ENCODE peak calls at places on chromosomes 2 and 18, in five cellular contexts. One of them, this sample, is unnamed.
A peak's percentile ranks its signal among the peaks of the same experiment; 100 is the strongest.

GRCh38 chr2:242020196-242021004 is 150.9 kb downstream of the RTP5 start:
- DNase-seq in HEK293T: no peak
- DNase-seq in IMR-90: no peak
- DNase-seq in K562: no peak
- DNase-seq in GM12878: no peak
- DNase-seq in this sample: peak; percentile 24

GRCh38 chr2:31413876-31414550 is 529 bp downstream of the XDH start:
- DNase-seq in HEK293T: no peak
- DNase-seq in IMR-90: no peak
- DNase-seq in K562: no peak
- DNase-seq in GM12878: no peak
- DNase-seq in this sample: peak; percentile 36

GRCh38 chr2:205555816-205556215 is 126.5 kb upstream of the NRP2 start:
- DNase-seq in HEK293T: no peak
- DNase-seq in IMR-90: no peak
- DNase-seq in K562: no peak
- DNase-seq in GM12878: no peak
- DNase-seq in this sample: no peak

GRCh38 chr2:47293967-47294366 is 109.0 kb upstream of the MSH2 start:
- DNase-seq in HEK293T: no peak
- DNase-seq in IMR-90: no peak
- DNase-seq in K562: no peak
- DNase-seq in GM12878: no peak
- DNase-seq in this sample: no peak

GRCh38 chr2:21757805-21758204 is 634.0 kb downstream of the TDRD15 start:
- DNase-seq in HEK293T: no peak
- DNase-seq in IMR-90: no peak
- DNase-seq in K562: no peak
- DNase-seq in GM12878: no peak
- DNase-seq in this sample: no peak

GRCh38 chr2:206867006-206867405 is 72.3 kb upstream of the CPO start:
- DNase-seq in HEK293T: no peak
- DNase-seq in IMR-90: no peak
- DNase-seq in K562: no peak
- DNase-seq in GM12878: no peak
- DNase-seq in this sample: no peak

GRCh38 chr2:218398437-218399390 is 954 bp upstream of the CTDSP1 start:
- DNase-seq in HEK293T: peak; percentile 42
- DNase-seq in IMR-90: peak; percentile 45
- DNase-seq in K562: peak; percentile 53
- DNase-seq in GM12878: no peak
- DNase-seq in this sample: peak; percentile 73

GRCh38 chr2:226758886-226759660 is 40.5 kb downstream of the IRS1 start:
- DNase-seq in HEK293T: no peak
- DNase-seq in IMR-90: peak; percentile 87
- DNase-seq in K562: no peak
- DNase-seq in GM12878: no peak
- DNase-seq in this sample: no peak

GRCh38 chr2:120622886-120623753 is 112.5 kb upstream of the GLI2 start:
- DNase-seq in HEK293T: no peak
- DNase-seq in IMR-90: no peak
- DNase-seq in K562: no peak
- DNase-seq in GM12878: no peak
- DNase-seq in this sample: no peak

GRCh38 chr18:3851159-3851558 is 401.2 kb downstream of the TGIF1 start:
- DNase-seq in HEK293T: no peak
- DNase-seq in IMR-90: no peak
- DNase-seq in K562: no peak
- DNase-seq in GM12878: peak; percentile 21
- DNase-seq in this sample: no peak

GRCh38 chr2:211631503-211631902 is 907.1 kb downstream of the ERBB4 start:
- DNase-seq in HEK293T: no peak
- DNase-seq in IMR-90: no peak
- DNase-seq in K562: no peak
- DNase-seq in GM12878: no peak
- DNase-seq in this sample: no peak

GRCh38 chr2:127609818-127610217 is 36.1 kb upstream of the GPR17 start:
- DNase-seq in HEK293T: no peak
- DNase-seq in IMR-90: no peak
- DNase-seq in K562: no peak
- DNase-seq in GM12878: no peak
- DNase-seq in this sample: no peak

GRCh38 chr2:45964226-45964841 is 312.9 kb downstream of the PRKCE start:
- DNase-seq in HEK293T: no peak
- DNase-seq in IMR-90: peak; percentile 90
- DNase-seq in K562: no peak
- DNase-seq in GM12878: no peak
- DNase-seq in this sample: peak; percentile 72

GRCh38 chr2:74497777-74498499 is 1.5 kb downstream of the LBX2 start:
- DNase-seq in HEK293T: no peak
- DNase-seq in IMR-90: no peak
- DNase-seq in K562: no peak
- DNase-seq in GM12878: no peak
- DNase-seq in this sample: no peak

GRCh38 chr2:224646242-224646846 is 61.2 kb upstream of the CUL3 start:
- DNase-seq in HEK293T: peak; percentile 48
- DNase-seq in IMR-90: peak; percentile 4
- DNase-seq in K562: peak; percentile 12
- DNase-seq in GM12878: no peak
- DNase-seq in this sample: peak; percentile 8

GRCh38 chr18:8786766-8787670 is 81.7 kb downstream of the MTCL1 start:
- DNase-seq in HEK293T: no peak
- DNase-seq in IMR-90: no peak
- DNase-seq in K562: no peak
- DNase-seq in GM12878: no peak
- DNase-seq in this sample: no peak

GRCh38 chr2:96773922-96774321 is 13.2 kb downstream of the CNNM4 start:
- DNase-seq in HEK293T: no peak
- DNase-seq in IMR-90: no peak
- DNase-seq in K562: no peak
- DNase-seq in GM12878: no peak
- DNase-seq in this sample: no peak

GRCh38 chr2:200814276-200814815 is 2.6 kb downstream of the BZW1 start:
- DNase-seq in HEK293T: no peak
- DNase-seq in IMR-90: no peak
- DNase-seq in K562: no peak
- DNase-seq in GM12878: peak; percentile 51
- DNase-seq in this sample: no peak

GRCh38 chr2:68172990-68173715 is 15.5 kb downstream of the PNO1 start:
- DNase-seq in HEK293T: no peak
- DNase-seq in IMR-90: no peak
- DNase-seq in K562: no peak
- DNase-seq in GM12878: no peak
- DNase-seq in this sample: no peak

GRCh38 chr2:163469561-163469962 is 266.2 kb downstream of the FIGN start:
- DNase-seq in HEK293T: no peak
- DNase-seq in IMR-90: no peak
- DNase-seq in K562: no peak
- DNase-seq in GM12878: no peak
- DNase-seq in this sample: no peak

GRCh38 chr2:225582355-225583116 is 183.0 kb downstream of the NYAP2 start:
- DNase-seq in HEK293T: no peak
- DNase-seq in IMR-90: no peak
- DNase-seq in K562: no peak
- DNase-seq in GM12878: no peak
- DNase-seq in this sample: no peak

GRCh38 chr2:30208453-30208852 is 22.9 kb upstream of the LBH start:
- DNase-seq in HEK293T: peak; percentile 75
- DNase-seq in IMR-90: peak; percentile 82
- DNase-seq in K562: peak; percentile 65
- DNase-seq in GM12878: no peak
- DNase-seq in this sample: peak; percentile 84

GRCh38 chr2:215826838-215827441 is 186.4 kb downstream of the MREG start:
- DNase-seq in HEK293T: no peak
- DNase-seq in IMR-90: peak; percentile 39
- DNase-seq in K562: no peak
- DNase-seq in GM12878: no peak
- DNase-seq in this sample: peak; percentile 75

GRCh38 chr2:215830313-215830712 is 183.0 kb downstream of the MREG start:
- DNase-seq in HEK293T: no peak
- DNase-seq in IMR-90: peak; percentile 67
- DNase-seq in K562: peak; percentile 55
- DNase-seq in GM12878: no peak
- DNase-seq in this sample: no peak

GRCh38 chr2:215829261-215829660 is 184.1 kb downstream of the MREG start:
- DNase-seq in HEK293T: no peak
- DNase-seq in IMR-90: no peak
- DNase-seq in K562: no peak
- DNase-seq in GM12878: no peak
- DNase-seq in this sample: no peak

GRCh38 chr2:215826376-215826775 is 187.0 kb downstream of the MREG start:
- DNase-seq in HEK293T: no peak
- DNase-seq in IMR-90: no peak
- DNase-seq in K562: no peak
- DNase-seq in GM12878: no peak
- DNase-seq in this sample: peak; percentile 35

GRCh38 chr2:215828528-215829184 is 184.7 kb downstream of the MREG start:
- DNase-seq in HEK293T: peak; percentile 67
- DNase-seq in IMR-90: peak; percentile 62
- DNase-seq in K562: peak; percentile 28
- DNase-seq in GM12878: no peak
- DNase-seq in this sample: peak; percentile 46
- TF ChIP-seq BHLHE40 in HEK293T: no peak
- TF ChIP-seq BHLHE40 in IMR-90: no peak
- TF ChIP-seq BHLHE40 in K562: no peak
- TF ChIP-seq BHLHE40 in GM12878: no peak
- TF ChIP-seq BHLHE40 in this sample: no peak

DNA sequence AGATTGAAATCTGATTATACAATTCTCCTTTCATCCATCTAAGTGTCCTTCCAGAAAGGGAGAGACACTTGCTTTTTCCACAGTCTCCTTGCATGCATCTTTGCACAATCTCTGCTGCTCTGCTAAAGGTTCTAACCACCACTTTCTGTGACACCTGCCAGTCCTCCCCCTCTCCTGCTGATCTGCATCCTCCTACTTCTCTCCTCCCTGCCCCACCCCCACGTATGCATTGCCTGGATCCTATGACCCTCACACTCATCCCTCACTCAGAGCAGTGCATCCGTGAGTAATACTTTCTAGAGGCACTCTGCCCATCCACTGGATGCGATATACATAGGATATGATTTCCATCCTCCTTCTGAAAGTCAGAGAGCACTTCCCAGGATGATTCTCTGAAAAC is 27.7 kb upstream of the TRAPPC8 start:
- DNase-seq in HEK293T: no peak
- DNase-seq in IMR-90: no peak
- DNase-seq in K562: no peak
- DNase-seq in GM12878: no peak
- DNase-seq in this sample: no peak
- TF ChIP-seq BHLHE40 in HEK293T: no peak
- TF ChIP-seq BHLHE40 in IMR-90: no peak
- TF ChIP-seq BHLHE40 in K562: no peak
- TF ChIP-seq BHLHE40 in GM12878: no peak
- TF ChIP-seq BHLHE40 in this sample: no peak

DNA sequence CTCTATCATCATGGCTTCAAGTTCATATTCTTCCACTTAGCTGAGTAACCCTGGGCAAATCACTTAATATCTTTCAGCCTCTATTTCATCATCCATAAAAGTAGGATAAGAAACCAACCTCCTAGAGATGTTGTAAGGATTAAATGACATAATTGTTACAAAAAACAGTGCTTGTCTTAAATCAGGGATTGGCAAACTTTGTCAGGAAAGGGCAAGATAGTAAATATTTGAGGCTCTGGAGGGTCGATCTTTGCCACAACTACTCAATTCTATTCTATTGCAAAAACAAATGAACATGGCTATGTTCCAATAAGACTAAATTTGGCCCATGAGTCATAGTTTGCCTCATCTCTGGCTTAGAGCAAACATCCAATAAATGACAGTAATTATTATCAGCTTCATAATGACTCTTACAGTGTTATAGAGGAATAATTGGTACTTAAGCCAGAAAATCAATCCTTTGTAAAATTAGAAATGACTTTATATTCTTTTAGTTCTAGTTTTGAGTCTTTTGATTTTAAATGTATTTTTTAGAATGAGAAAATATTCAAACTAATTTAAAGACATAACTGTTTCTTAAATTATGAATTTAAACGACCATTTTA is 184.6 kb downstream of the SATB2 start:
- DNase-seq in HEK293T: no peak
- DNase-seq in IMR-90: peak; percentile 63
- DNase-seq in K562: no peak
- DNase-seq in GM12878: no peak
- DNase-seq in this sample: no peak
- TF ChIP-seq BHLHE40 in HEK293T: no peak
- TF ChIP-seq BHLHE40 in IMR-90: no peak
- TF ChIP-seq BHLHE40 in K562: no peak
- TF ChIP-seq BHLHE40 in GM12878: no peak
- TF ChIP-seq BHLHE40 in this sample: no peak

GRCh38 chr18:48227206-48227605 is 182.0 kb downstream of the ZBTB7C start:
- DNase-seq in HEK293T: no peak
- DNase-seq in IMR-90: no peak
- DNase-seq in K562: no peak
- DNase-seq in GM12878: no peak
- DNase-seq in this sample: no peak
- TF ChIP-seq BHLHE40 in HEK293T: no peak
- TF ChIP-seq BHLHE40 in IMR-90: no peak
- TF ChIP-seq BHLHE40 in K562: no peak
- TF ChIP-seq BHLHE40 in GM12878: no peak
- TF ChIP-seq BHLHE40 in this sample: no peak

DNA sequence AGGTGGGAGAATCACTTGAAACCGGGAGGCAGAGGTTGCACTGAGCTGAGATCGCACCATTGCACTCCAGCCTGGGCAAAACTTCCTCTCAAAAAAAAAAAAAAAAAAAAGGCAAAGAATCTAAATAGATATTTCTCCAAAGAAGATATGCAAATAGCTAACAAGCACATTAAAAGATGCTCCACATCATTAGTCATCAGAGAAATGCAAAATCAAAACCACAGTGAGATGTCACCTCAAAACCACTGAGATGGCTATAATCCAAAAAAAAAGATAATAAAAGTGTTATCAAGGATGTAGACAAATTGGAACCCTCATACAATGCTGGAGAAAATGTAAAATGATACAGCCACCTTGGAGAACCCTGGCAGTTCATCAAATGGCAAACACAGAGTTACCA is 8.4 kb downstream of the ST8SIA5 start:
- DNase-seq in HEK293T: no peak
- DNase-seq in IMR-90: no peak
- DNase-seq in K562: no peak
- DNase-seq in GM12878: no peak
- DNase-seq in this sample: no peak
- TF ChIP-seq BHLHE40 in HEK293T: no peak
- TF ChIP-seq BHLHE40 in IMR-90: no peak
- TF ChIP-seq BHLHE40 in K562: no peak
- TF ChIP-seq BHLHE40 in GM12878: no peak
- TF ChIP-seq BHLHE40 in this sample: no peak

GRCh38 chr2:9993490-9994165 is 42.1 kb downstream of the GRHL1 start:
- DNase-seq in HEK293T: no peak
- DNase-seq in IMR-90: no peak
- DNase-seq in K562: no peak
- DNase-seq in GM12878: no peak
- DNase-seq in this sample: no peak

GRCh38 chr2:9991829-9992273 is 40.4 kb downstream of the GRHL1 start:
- DNase-seq in HEK293T: no peak
- DNase-seq in IMR-90: no peak
- DNase-seq in K562: no peak
- DNase-seq in GM12878: no peak
- DNase-seq in this sample: no peak

GRCh38 chr2:9990735-9991134 is 39.2 kb downstream of the GRHL1 start:
- DNase-seq in HEK293T: no peak
- DNase-seq in IMR-90: no peak
- DNase-seq in K562: no peak
- DNase-seq in GM12878: no peak
- DNase-seq in this sample: no peak

GRCh38 chr2:9988320-9988719 is 36.8 kb downstream of the GRHL1 start:
- DNase-seq in HEK293T: no peak
- DNase-seq in IMR-90: no peak
- DNase-seq in K562: no peak
- DNase-seq in GM12878: no peak
- DNase-seq in this sample: no peak

GRCh38 chr2:9991221-9991620 is 39.7 kb downstream of the GRHL1 start:
- DNase-seq in HEK293T: no peak
- DNase-seq in IMR-90: no peak
- DNase-seq in K562: no peak
- DNase-seq in GM12878: no peak
- DNase-seq in this sample: no peak
- TF ChIP-seq BHLHE40 in HEK293T: no peak
- TF ChIP-seq BHLHE40 in IMR-90: no peak
- TF ChIP-seq BHLHE40 in K562: no peak
- TF ChIP-seq BHLHE40 in GM12878: no peak
- TF ChIP-seq BHLHE40 in this sample: no peak

This sample was measured in A549.